ENCODE peak calls at places on chromosome 5, in seven cellular contexts. T is C1 segment of cervical spinal cord; B is AML-193; D is activated CD8-positive, alpha-beta memory T cell treated with anti-CD3 and anti-CD28 coated beads for 48 hours; P is cerebellum; V is NCI-H446 treated with DMSO at 0.1 percent for 48 hours; L is colonic mucosa. R is an unnamed sample.

GRCh38 chr5:177553671-177554429 is 513 bp downstream of the FAM193B start:
- DNase-seq in T (no peak), B (peak), D (peak), P (peak), V (no peak), L (peak), R (peak)

GRCh38 chr5:108557686-108558085 is 175.8 kb upstream of the FBXL17 start:
- DNase-seq in T (no peak), B (no peak), D (no peak), P (no peak), V (no peak), L (no peak), R (no peak)

GRCh38 chr5:95392593-95393182 is 1.5 kb downstream of the FAM81B start:
- DNase-seq in T (no peak), B (peak), D (no peak), P (peak), V (no peak), L (no peak), R (no peak)

GRCh38 chr5:73314395-73315195 is 134.0 kb downstream of the FOXD1 start:
- DNase-seq in T (no peak), B (no peak), D (no peak), P (no peak), V (no peak), L (no peak), R (no peak)

GRCh38 chr5:154937186-154937717 is 759 bp downstream of the GEMIN5 start:
- DNase-seq in T (no peak), B (no peak), D (no peak), P (no peak), V (no peak), L (no peak), R (no peak)

GRCh38 chr5:153753645-153754432 is 263.4 kb downstream of the GRIA1 start:
- DNase-seq in T (no peak), B (no peak), D (no peak), P (no peak), V (peak), L (no peak), R (no peak)

GRCh38 chr5:178288373-178289368 is 56.1 kb upstream of the PHYKPL start:
- DNase-seq in T (no peak), B (no peak), D (no peak), P (no peak), V (peak), L (no peak), R (no peak)

GRCh38 chr5:68554566-68555279 is 339.2 kb downstream of the PIK3R1 start:
- DNase-seq in T (no peak), B (no peak), D (no peak), P (no peak), V (peak), L (peak), R (peak)

R was measured in heart right ventricle.